ENCODE peak calls at places on chromosomes 1 and 21, in eight cellular contexts. F is gastrocnemius medialis; Y is AG04450; C is GM12865; R is body of pancreas; Z is fibroblast of lung; H is NCI-H2029; U is CD8-positive, alpha-beta T cell. A is an unnamed sample.

GRCh38 chr21:31667141-31667540 is 7.6 kb downstream of the SOD1 start:
- DNase-seq in F (no peak), Y (no peak), C (no peak), R (no peak), Z (no peak), H (no peak), U (no peak), A (no peak)

GRCh38 chr1:109901508-109902145 is 9.0 kb upstream of the CSF1 start:
- DNase-seq in F (no peak), Y (no peak), C (peak), R (peak), Z (no peak), H (no peak), U (no peak), A (no peak)

GRCh38 chr1:183859865-183860264 is 54.9 kb downstream of the RGL1 start:
- DNase-seq in F (no peak), Y (no peak), C (no peak), R (no peak), Z (no peak), H (no peak), U (no peak), A (no peak)

GRCh38 chr1:202122639-202123335 is at the start of gene GPR37L1:
- DNase-seq in F (no peak), Y (no peak), C (no peak), R (peak), Z (peak), H (no peak), U (no peak), A (no peak)

GRCh38 chr1:229402993-229403392 is 30.9 kb downstream of the ACTA1 start:
- DNase-seq in F (no peak), Y (no peak), C (no peak), R (no peak), Z (no peak), H (no peak), U (no peak), A (no peak)

GRCh38 chr1:208276757-208277435 is 32.7 kb upstream of the PLXNA2 start:
- DNase-seq in F (no peak), Y (no peak), C (no peak), R (no peak), Z (no peak), H (no peak), U (no peak), A (no peak)

GRCh38 chr1:45669859-45670655 is 16.3 kb downstream of the GPBP1L1 start:
- DNase-seq in F (no peak), Y (no peak), C (no peak), R (no peak), Z (no peak), H (no peak), U (no peak), A (no peak)

GRCh38 chr1:180603223-180603849 is 28.5 kb upstream of the XPR1 start:
- DNase-seq in F (no peak), Y (no peak), C (no peak), R (no peak), Z (no peak), H (no peak), U (no peak), A (no peak)

GRCh38 chr1:53133261-53134041 is 9.0 kb downstream of the SLC1A7 start:
- DNase-seq in F (no peak), Y (no peak), C (no peak), R (no peak), Z (no peak), H (no peak), U (no peak), A (no peak)

GRCh38 chr1:77658271-77658670 is 24.2 kb downstream of the ZZZ3 start:
- DNase-seq in F (no peak), Y (no peak), C (no peak), R (no peak), Z (no peak), H (no peak), U (no peak), A (no peak)

GRCh38 chr1:68269637-68270430 is 37.5 kb upstream of the WLS start:
- DNase-seq in F (no peak), Y (no peak), C (no peak), R (no peak), Z (peak), H (no peak), U (no peak), A (no peak)